ENCODE peak calls at places on chromosome 7, in nine cellular contexts. D is PC-3; Y is aorta; G is transverse colon; I is CD4-positive, alpha-beta T cell; B is astrocyte; J is Peyer's patch; Z is naive thymus-derived CD4-positive, alpha-beta T cell; N is AG04450. F is an unnamed sample.

GRCh38 chr7:30914611-30915601 is 3.3 kb downstream of the AQP1 start:
- DNase-seq in Y (peak; percentile 87), D (peak; percentile 91), I (no peak), N (no peak), Z (no peak), B (peak; percentile 36), G (no peak), J (no peak), F (no peak)

GRCh38 chr7:39407139-39407538 is 159.1 kb upstream of the YAE1 start:
- DNase-seq in B (no peak), Y (no peak), Z (no peak), G (no peak), N (no peak), I (no peak), J (no peak), D (no peak), F (no peak)

GRCh38 chr7:111172573-111172972 is 81.6 kb downstream of the LRRN3 start:
- DNase-seq in J (no peak), Y (no peak), D (no peak), N (no peak), I (no peak), G (no peak), Z (no peak), B (no peak), F (no peak)

GRCh38 chr7:45413419-45413818 is 160.7 kb upstream of the ADCY1 start:
- DNase-seq in I (no peak), Y (no peak), B (no peak), Z (no peak), N (no peak), J (no peak), D (no peak), G (no peak), F (no peak)

GRCh38 chr7:110677405-110677804 is 413.5 kb upstream of the LRRN3 start:
- DNase-seq in Z (no peak), I (no peak), G (no peak), J (no peak), B (no peak), N (no peak), D (no peak), Y (no peak), F (no peak)

GRCh38 chr7:50364645-50365044 is 60.1 kb downstream of the IKZF1 start:
- DNase-seq in Y (no peak), B (no peak), I (no peak), D (no peak), Z (no peak), J (no peak), N (no peak), G (no peak), F (no peak)

GRCh38 chr7:37287093-37287492 is 161.6 kb downstream of the ELMO1 start:
- DNase-seq in N (no peak), G (no peak), Z (no peak), J (no peak), Y (no peak), D (no peak), B (no peak), I (no peak), F (no peak)

GRCh38 chr7:2637505-2638223 is 5.9 kb downstream of the TTYH3 start:
- DNase-seq in G (peak; percentile 67), I (no peak), Y (peak; percentile 93), Z (no peak), J (peak; percentile 90), D (no peak), N (no peak), B (no peak), F (no peak)

GRCh38 chr7:135263321-135263970 is 29.8 kb downstream of the STRA8 start:
- DNase-seq in Y (no peak), B (no peak), N (no peak), J (no peak), Z (no peak), G (no peak), D (no peak), I (no peak), F (no peak)

GRCh38 chr7:135262623-135263320 is 29.1 kb downstream of the STRA8 start:
- DNase-seq in J (no peak), N (no peak), B (no peak), G (no peak), D (no peak), I (no peak), Y (no peak), Z (no peak), F (no peak)

GRCh38 chr7:135259702-135260101 is 26.1 kb downstream of the STRA8 start:
- DNase-seq in G (no peak), Z (no peak), D (no peak), Y (no peak), N (no peak), I (no peak), J (no peak), B (no peak), F (no peak)

GRCh38 chr7:135260470-135260869 is 26.8 kb downstream of the STRA8 start:
- DNase-seq in Z (no peak), Y (no peak), B (no peak), G (no peak), D (no peak), I (no peak), J (no peak), N (no peak), F (no peak)

DNA sequence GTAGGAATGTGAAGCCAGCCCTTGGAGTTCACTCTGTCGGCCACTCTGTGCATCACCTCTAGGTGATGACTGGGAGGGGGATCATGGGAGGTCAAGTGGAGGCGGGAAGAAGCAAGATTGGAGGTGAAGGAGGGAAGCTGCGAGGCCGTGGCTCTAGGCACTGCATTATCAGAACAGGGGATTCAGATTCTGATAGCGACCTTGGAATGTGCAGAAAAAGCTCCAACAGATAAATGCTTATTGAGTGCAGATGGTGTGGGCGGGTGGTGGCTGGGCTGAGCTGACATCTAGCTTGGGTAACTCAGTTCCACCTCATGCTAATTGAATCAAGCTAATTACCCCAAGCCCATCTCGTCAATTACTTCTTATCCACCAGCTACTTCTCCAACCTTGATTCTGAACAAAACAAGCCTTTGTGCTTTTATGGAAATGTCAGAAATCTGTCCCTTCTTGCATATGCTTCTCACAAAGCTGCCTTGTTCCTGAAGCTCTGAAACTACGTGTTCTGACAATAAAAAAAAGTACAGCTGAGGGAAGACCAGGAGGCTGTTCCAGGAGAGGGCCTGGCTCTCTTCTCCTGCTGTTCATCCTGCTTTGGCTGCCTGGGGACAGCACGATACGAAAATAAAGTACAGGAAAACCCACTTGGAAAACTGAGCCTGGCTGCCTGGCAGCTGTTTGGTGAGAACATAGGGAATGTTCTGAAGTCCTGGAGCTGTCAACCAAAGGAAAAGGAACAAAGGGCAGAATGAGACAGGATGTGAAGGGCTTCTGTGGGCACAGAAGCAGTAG is 27.5 kb downstream of the STRA8 start:
- DNase-seq in J (no peak), I (no peak), G (no peak), Z (no peak), N (no peak), Y (no peak), D (no peak), B (no peak), F (no peak)
- H3K27ac ChIP-seq in J (no peak overlapping the region), I (no peak overlapping the region), G (peak overlapping the region; percentile 34), Z (no peak overlapping the region), N (no peak overlapping the region), Y (no peak overlapping the region), D (no peak overlapping the region), B (no peak overlapping the region), F (peak overlapping the region; percentile 81)

DNA sequence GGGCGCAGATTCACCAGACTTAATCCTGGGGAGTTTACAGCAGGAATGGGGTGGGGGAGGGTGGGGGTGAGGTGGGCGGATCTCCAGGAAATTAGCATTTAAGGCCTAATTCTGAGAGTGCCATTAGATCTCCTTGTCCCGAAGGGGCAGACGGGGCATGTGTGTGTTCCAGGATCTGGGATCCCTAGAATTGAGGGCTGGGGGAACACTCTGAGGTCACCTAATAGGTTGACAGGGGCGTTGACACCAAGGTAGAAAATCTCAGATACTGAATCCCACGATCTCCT is 9.4 kb upstream of the EPHB4 start:
- DNase-seq in Z (no peak), J (no peak), B (no peak), N (no peak), D (no peak), Y (no peak), G (no peak), I (no peak), F (no peak)
- H3K27ac ChIP-seq in Z (peak overlapping the region; percentile 59), J (peak overlapping the region; percentile 84), B (peak overlapping the region; percentile 46), N (peak overlapping the region; percentile 61), D (no peak overlapping the region), Y (no peak overlapping the region), G (peak overlapping the region; percentile 89), I (peak overlapping the region; percentile 10), F (peak overlapping the region; percentile 78)

GRCh38 chr7:151349507-151349853 is 7.9 kb downstream of the NUB1 start:
- DNase-seq in B (no peak), I (no peak), Z (no peak), J (peak; percentile 28), N (no peak), D (no peak), G (peak; percentile 37), Y (no peak), F (no peak)

GRCh38 chr7:151352512-151352911 is 10.9 kb downstream of the NUB1 start:
- DNase-seq in J (no peak), Z (no peak), B (no peak), N (no peak), Y (no peak), I (no peak), G (no peak), D (no peak), F (no peak)

GRCh38 chr7:151351027-151351426 is 9.4 kb downstream of the NUB1 start:
- DNase-seq in B (no peak), Z (no peak), I (no peak), Y (no peak), N (no peak), J (peak; percentile 47), G (peak; percentile 26), D (no peak), F (no peak)

GRCh38 chr7:151348970-151349369 is 7.4 kb downstream of the NUB1 start:
- DNase-seq in N (no peak), J (no peak), Z (no peak), D (no peak), Y (no peak), G (no peak), B (no peak), I (no peak), F (no peak)

DNA sequence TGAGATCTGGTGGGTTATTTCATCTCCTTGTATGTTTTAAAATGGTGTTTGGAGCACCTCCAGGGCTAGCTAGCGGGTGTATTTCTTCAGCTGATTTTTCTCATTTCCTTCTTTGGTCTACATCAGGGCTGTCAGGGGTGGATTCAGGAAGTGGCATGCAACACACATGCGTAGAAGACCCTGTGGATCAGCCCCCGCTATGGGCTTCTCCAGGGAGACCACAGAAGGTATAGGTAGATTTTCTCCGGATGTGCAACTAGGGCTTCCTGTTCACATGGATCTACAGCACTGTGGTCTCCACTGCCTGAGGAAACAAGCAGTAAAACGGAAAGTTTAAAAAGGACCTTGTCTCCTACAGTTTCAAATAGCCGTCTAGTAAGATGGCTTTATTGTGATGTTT is 10.4 kb downstream of the NUB1 start:
- DNase-seq in G (no peak), Z (peak; percentile 77), B (no peak), Y (no peak), I (peak; percentile 25), D (no peak), J (peak; percentile 52), N (no peak), F (no peak)
- H3K27ac ChIP-seq in G (peak overlapping the region; percentile 23), Z (peak overlapping the region; percentile 89), B (no peak overlapping the region), Y (no peak overlapping the region), I (peak overlapping the region; percentile 60), D (no peak overlapping the region), J (peak overlapping the region; percentile 58), N (no peak overlapping the region), F (no peak overlapping the region)

GRCh38 chr7:101814996-101815825 is 2.2 kb upstream of the CUX1 start:
- DNase-seq in I (peak; percentile 43), Y (peak; percentile 60), J (peak; percentile 61), G (peak; percentile 70), Z (no peak), N (no peak), B (no peak), D (peak; percentile 52), F (peak; percentile 60)

GRCh38 chr7:101812595-101812994 is 4.8 kb upstream of the CUX1 start:
- DNase-seq in Y (no peak), B (no peak), N (no peak), Z (no peak), G (no peak), J (no peak), I (no peak), D (no peak), F (no peak)

GRCh38 chr7:101814081-101814995 is 3.1 kb upstream of the CUX1 start:
- DNase-seq in Z (peak; percentile 57), I (peak; percentile 17), G (peak; percentile 72), D (peak; percentile 66), J (peak; percentile 58), N (no peak), B (no peak), Y (peak; percentile 68), F (no peak)

GRCh38 chr7:101815826-101816488 is 1.5 kb upstream of the CUX1 start:
- DNase-seq in B (peak; percentile 62), Y (peak; percentile 81), Z (peak; percentile 74), I (peak; percentile 49), N (peak; percentile 42), D (peak; percentile 75), J (peak; percentile 67), G (peak; percentile 79), F (peak; percentile 38)

DNA sequence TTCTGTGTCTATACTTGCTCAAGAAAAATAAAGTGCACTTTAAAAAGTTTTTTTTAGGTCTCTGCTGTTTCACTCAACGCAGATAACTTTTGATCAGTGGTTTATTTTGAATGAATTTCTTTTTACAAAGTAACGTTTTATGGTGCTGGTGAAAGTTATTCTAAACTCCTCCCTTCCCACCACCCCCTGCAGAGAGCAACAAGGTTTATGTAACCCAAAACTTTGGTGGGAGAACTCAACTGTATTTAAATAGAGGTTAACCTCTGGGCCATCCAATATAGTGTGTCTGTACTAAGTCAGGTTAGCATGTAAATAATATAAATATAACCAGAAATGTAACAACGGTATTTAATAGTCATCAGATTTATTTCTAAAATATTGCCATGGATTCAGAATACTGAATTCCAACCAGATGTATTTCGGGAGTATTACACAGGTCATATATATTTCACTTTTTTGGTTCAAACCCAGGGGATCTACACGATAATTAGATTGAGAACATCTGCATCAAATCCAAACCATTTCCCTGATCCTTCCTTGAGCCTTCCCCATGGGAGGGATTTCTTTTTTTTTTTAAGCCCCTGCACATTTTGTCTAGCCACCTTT is 3.9 kb upstream of the CUX1 start:
- DNase-seq in I (no peak), D (no peak), G (no peak), Y (no peak), Z (no peak), B (no peak), N (no peak), J (no peak), F (no peak)
- H3K27ac ChIP-seq in I (no peak overlapping the region), D (no peak overlapping the region), G (peak overlapping the region; percentile 85), Y (no peak overlapping the region), Z (no peak overlapping the region), B (no peak overlapping the region), N (no peak overlapping the region), J (no peak overlapping the region), F (no peak overlapping the region)